ENCODE peak calls at places on chromosomes 5 and 9, in five cellular contexts. V, G, K, C and W are unnamed samples.

GRCh38 chr5:173944512-173944911 is 44.5 kb upstream of the C5orf47 start:
- DNase-seq in C (no peak), K (no peak), G (no peak), V (no peak), W (no peak)

GRCh38 chr5:130992621-130993020 is 172.4 kb downstream of the HINT1 start:
- DNase-seq in C (no peak), K (peak; percentile 5), V (no peak), G (no peak), W (no peak)

GRCh38 chr5:19208397-19208796 is 779.6 kb downstream of the CDH18 start:
- DNase-seq in K (no peak), C (no peak), G (no peak), V (no peak), W (no peak)

GRCh38 chr5:179798771-179799643 is 5.2 kb downstream of the LTC4S start:
- DNase-seq in V (no peak), G (no peak), K (no peak), C (no peak), W (peak; percentile 10)

GRCh38 chr5:85452322-85453025 is 1067.8 kb upstream of the EDIL3 start:
- DNase-seq in K (no peak), G (no peak), C (no peak), V (no peak), W (no peak)

GRCh38 chr9:112820886-112821285 is 69.8 kb downstream of the SLC46A2 start:
- DNase-seq in C (no peak), K (peak; percentile 65), G (no peak), V (no peak), W (no peak)

GRCh38 chr9:69502671-69503301 is 169.4 kb downstream of the APBA1 start:
- DNase-seq in G (no peak), K (peak; percentile 13), C (no peak), V (no peak), W (no peak)

GRCh38 chr5:115450741-115451140 is 93.8 kb downstream of the FEM1C start:
- DNase-seq in C (no peak), G (no peak), V (no peak), K (peak; percentile 69), W (peak; percentile 18)

GRCh38 chr9:127865645-127866464 is 11.4 kb upstream of the ENG start:
- DNase-seq in G (no peak), K (no peak), V (no peak), C (peak; percentile 53), W (no peak)

GRCh38 chr9:115614931-115615401 is 497.0 kb upstream of the TNC start:
- DNase-seq in K (no peak), C (no peak), V (no peak), G (no peak), W (no peak)

GRCh38 chr5:96476654-96477053 is 43.6 kb upstream of the PCSK1 start:
- DNase-seq in K (peak; percentile 17), C (no peak), G (no peak), V (no peak), W (no peak)

GRCh38 chr5:143008809-143009521 is 238.8 kb downstream of the ARHGAP26 start:
- DNase-seq in C (peak; percentile 83), G (peak; percentile 43), V (no peak), K (peak; percentile 99), W (peak; percentile 34)

GRCh38 chr5:41748631-41749030 is 121.6 kb downstream of the OXCT1 start:
- DNase-seq in C (peak; percentile 35), K (peak; percentile 86), V (no peak), G (peak; percentile 16), W (peak; percentile 51)

GRCh38 chr5:91206734-91207133 is 176.4 kb downstream of the ARRDC3 start:
- DNase-seq in G (no peak), V (no peak), K (peak; percentile 43), C (no peak), W (no peak)

GRCh38 chr9:96391021-96391765 is 7.7 kb upstream of the SLC35D2 start:
- DNase-seq in G (no peak), V (no peak), C (no peak), K (no peak), W (no peak)

GRCh38 chr5:126044111-126044668 is 379.0 kb upstream of the GRAMD2B start:
- DNase-seq in K (peak; percentile 53), G (no peak), C (no peak), V (no peak), W (no peak)

GRCh38 chr5:15959560-15960164 is 219.9 kb downstream of the MARCHF11 start:
- DNase-seq in C (no peak), K (no peak), V (no peak), G (no peak), W (no peak)

GRCh38 chr5:171312129-171312819 is 3.2 kb downstream of the TLX3 start:
- DNase-seq in C (peak; percentile 35), V (no peak), K (no peak), G (no peak), W (peak; percentile 46)

GRCh38 chr9:135884328-135885035 is 22.9 kb downstream of the CAMSAP1 start:
- DNase-seq in K (no peak), V (no peak), G (no peak), C (no peak), W (no peak)

GRCh38 chr5:108345541-108346171 is 36.2 kb downstream of the FBXL17 start:
- DNase-seq in G (no peak), K (peak; percentile 10), V (no peak), C (no peak), W (peak; percentile 14)

GRCh38 chr5:9546973-9547947 is 1.4 kb upstream of the SEMA5A start:
- DNase-seq in K (no peak), V (peak; percentile 64), G (no peak), C (no peak), W (no peak)

GRCh38 chr9:85949591-85950335 is 8.8 kb downstream of the NAA35 start:
- DNase-seq in G (no peak), C (no peak), V (no peak), K (no peak), W (no peak)

GRCh38 chr5:51559390-51559789 is 176.1 kb downstream of the ISL1 start:
- DNase-seq in K (no peak), C (no peak), G (no peak), V (no peak), W (no peak)

GRCh38 chr5:14213253-14213652 is 70.1 kb downstream of the TRIO start:
- DNase-seq in V (no peak), C (no peak), G (no peak), K (no peak), W (no peak)

GRCh38 chr9:113492343-113493079 is 29.0 kb downstream of the RGS3 start:
- DNase-seq in G (no peak), V (no peak), C (no peak), K (peak; percentile 32), W (no peak)

GRCh38 chr9:100472725-100473261 is at the start of gene TMEFF1:
- DNase-seq in K (no peak), C (peak; percentile 68), G (peak; percentile 38), V (peak; percentile 76), W (peak; percentile 83)

GRCh38 chr5:153425914-153426313 is 64.6 kb upstream of the GRIA1 start:
- DNase-seq in K (no peak), G (no peak), V (peak; percentile 37), C (no peak), W (no peak)

GRCh38 chr9:22210936-22211335 is 201.8 kb upstream of the CDKN2B start:
- DNase-seq in C (no peak), G (no peak), V (no peak), K (no peak), W (no peak)

GRCh38 chr5:56481147-56481997 is 248.2 kb upstream of the ANKRD55 start:
- DNase-seq in C (peak; percentile 52), K (no peak), V (peak; percentile 69), G (peak; percentile 65), W (peak; percentile 78)

GRCh38 chr5:124663101-124663506 is 83.3 kb downstream of the ZNF608 start:
- DNase-seq in V (peak; percentile 95), C (no peak), K (no peak), G (no peak), W (no peak)

GRCh38 chr9:36401179-36401740 is 1.2 kb upstream of the RNF38 start:
- DNase-seq in K (peak; percentile 40), C (no peak), G (peak; percentile 79), V (peak; percentile 51), W (peak; percentile 94)

GRCh38 chr5:52015760-52016159 is 632.5 kb downstream of the ISL1 start:
- DNase-seq in K (no peak), G (no peak), V (no peak), C (no peak), W (no peak)

GRCh38 chr9:120351106-120351505 is 228.9 kb downstream of the CDK5RAP2 start:
- DNase-seq in C (no peak), V (no peak), G (no peak), K (no peak), W (no peak)

GRCh38 chr5:156835905-156836304 is 14.2 kb upstream of the PPP1R2B start:
- DNase-seq in G (no peak), V (no peak), C (no peak), K (no peak), W (peak; percentile 31)

GRCh38 chr5:176679365-176680225 is 32.3 kb downstream of the TSPAN17 start:
- DNase-seq in V (no peak), G (no peak), C (no peak), K (no peak), W (no peak)

GRCh38 chr9:95237336-95237735 is 80.2 kb downstream of the FANCC start:
- DNase-seq in K (no peak), C (no peak), V (no peak), G (no peak), W (no peak)

GRCh38 chr9:16150501-16150900 is 597.7 kb downstream of the CCDC171 start:
- DNase-seq in C (no peak), V (peak; percentile 81), K (no peak), G (no peak), W (no peak)

GRCh38 chr5:57243286-57244137 is 69.7 kb downstream of the GPBP1 start:
- DNase-seq in G (no peak), K (no peak), C (no peak), V (no peak), W (peak; percentile 28)

GRCh38 chr9:91341258-91341746 is 20.4 kb downstream of the AUH start:
- DNase-seq in G (no peak), V (no peak), K (no peak), C (no peak), W (no peak)